ENCODE peak calls at places on chromosomes 5 and 9, in nine cellular contexts. One of them, this sample, is unnamed.

GRCh38 chr5:14204785-14205321 is 61.7 kb downstream of the TRIO start:
- DNase-seq in posterior vena cava: peak
- DNase-seq in brain microvascular endothelial cell: peak
- DNase-seq in dorsolateral prefrontal cortex: no peak
- DNase-seq in iPS-NIHi11: no peak
- DNase-seq in fibroblast of lung: peak
- DNase-seq in CD8-positive, alpha-beta T cell: no peak
- DNase-seq in H4: peak
- DNase-seq in cerebellum: no peak
- DNase-seq in this sample: no peak

GRCh38 chr9:97723819-97724218 is 26.7 kb upstream of the XPA start:
- DNase-seq in fibroblast of lung: no peak
- DNase-seq in posterior vena cava: no peak
- DNase-seq in brain microvascular endothelial cell: no peak
- DNase-seq in iPS-NIHi11: no peak
- DNase-seq in cerebellum: no peak
- DNase-seq in H4: no peak
- DNase-seq in dorsolateral prefrontal cortex: no peak
- DNase-seq in CD8-positive, alpha-beta T cell: no peak
- DNase-seq in this sample: no peak

GRCh38 chr5:74641014-74641777 is 668 bp upstream of the ENC1 start:
- DNase-seq in brain microvascular endothelial cell: peak
- DNase-seq in dorsolateral prefrontal cortex: peak
- DNase-seq in CD8-positive, alpha-beta T cell: peak
- DNase-seq in iPS-NIHi11: peak
- DNase-seq in H4: peak
- DNase-seq in fibroblast of lung: peak
- DNase-seq in cerebellum: peak
- DNase-seq in posterior vena cava: peak
- DNase-seq in this sample: peak

GRCh38 chr9:135036861-135037465 is 50.5 kb upstream of the OLFM1 start:
- DNase-seq in posterior vena cava: peak
- DNase-seq in cerebellum: no peak
- DNase-seq in CD8-positive, alpha-beta T cell: no peak
- DNase-seq in H4: no peak
- DNase-seq in iPS-NIHi11: no peak
- DNase-seq in fibroblast of lung: no peak
- DNase-seq in brain microvascular endothelial cell: no peak
- DNase-seq in dorsolateral prefrontal cortex: no peak
- DNase-seq in this sample: no peak

GRCh38 chr5:135192351-135192750 is 158.3 kb upstream of the PITX1 start:
- DNase-seq in iPS-NIHi11: no peak
- DNase-seq in brain microvascular endothelial cell: no peak
- DNase-seq in CD8-positive, alpha-beta T cell: no peak
- DNase-seq in cerebellum: no peak
- DNase-seq in dorsolateral prefrontal cortex: no peak
- DNase-seq in posterior vena cava: no peak
- DNase-seq in fibroblast of lung: no peak
- DNase-seq in H4: no peak
- DNase-seq in this sample: no peak

GRCh38 chr9:928363-929042 is 48.0 kb upstream of the DMRT3 start:
- DNase-seq in H4: peak
- DNase-seq in iPS-NIHi11: peak
- DNase-seq in cerebellum: no peak
- DNase-seq in brain microvascular endothelial cell: no peak
- DNase-seq in dorsolateral prefrontal cortex: no peak
- DNase-seq in fibroblast of lung: no peak
- DNase-seq in posterior vena cava: no peak
- DNase-seq in CD8-positive, alpha-beta T cell: no peak
- DNase-seq in this sample: no peak

GRCh38 chr9:132768932-132769894 is 98.9 kb downstream of the GTF3C4 start:
- DNase-seq in H4: no peak
- DNase-seq in brain microvascular endothelial cell: peak
- DNase-seq in posterior vena cava: no peak
- DNase-seq in iPS-NIHi11: peak
- DNase-seq in cerebellum: peak
- DNase-seq in CD8-positive, alpha-beta T cell: peak
- DNase-seq in fibroblast of lung: peak
- DNase-seq in dorsolateral prefrontal cortex: no peak
- DNase-seq in this sample: peak

GRCh38 chr9:4499917-4500316 is 9.6 kb downstream of the SLC1A1 start:
- DNase-seq in dorsolateral prefrontal cortex: no peak
- DNase-seq in cerebellum: peak
- DNase-seq in brain microvascular endothelial cell: no peak
- DNase-seq in fibroblast of lung: no peak
- DNase-seq in CD8-positive, alpha-beta T cell: no peak
- DNase-seq in H4: no peak
- DNase-seq in iPS-NIHi11: no peak
- DNase-seq in posterior vena cava: no peak
- DNase-seq in this sample: no peak

GRCh38 chr5:58183078-58183885 is 276.6 kb downstream of the PLK2 start:
- DNase-seq in posterior vena cava: no peak
- DNase-seq in H4: no peak
- DNase-seq in CD8-positive, alpha-beta T cell: no peak
- DNase-seq in fibroblast of lung: no peak
- DNase-seq in dorsolateral prefrontal cortex: no peak
- DNase-seq in cerebellum: no peak
- DNase-seq in iPS-NIHi11: no peak
- DNase-seq in brain microvascular endothelial cell: no peak
- DNase-seq in this sample: no peak

GRCh38 chr5:156505101-156505500 is 178.1 kb downstream of the SGCD start:
- DNase-seq in H4: no peak
- DNase-seq in cerebellum: peak
- DNase-seq in brain microvascular endothelial cell: no peak
- DNase-seq in posterior vena cava: no peak
- DNase-seq in iPS-NIHi11: no peak
- DNase-seq in CD8-positive, alpha-beta T cell: no peak
- DNase-seq in fibroblast of lung: no peak
- DNase-seq in dorsolateral prefrontal cortex: no peak
- DNase-seq in this sample: no peak

GRCh38 chr5:103546858-103547257 is 15.7 kb downstream of the NUDT12 start:
- DNase-seq in fibroblast of lung: no peak
- DNase-seq in iPS-NIHi11: no peak
- DNase-seq in H4: no peak
- DNase-seq in CD8-positive, alpha-beta T cell: no peak
- DNase-seq in dorsolateral prefrontal cortex: no peak
- DNase-seq in cerebellum: no peak
- DNase-seq in brain microvascular endothelial cell: no peak
- DNase-seq in posterior vena cava: no peak
- DNase-seq in this sample: no peak

GRCh38 chr9:136799079-136799853 is 3.1 kb downstream of the CCDC183 start:
- DNase-seq in cerebellum: no peak
- DNase-seq in H4: no peak
- DNase-seq in iPS-NIHi11: no peak
- DNase-seq in posterior vena cava: peak
- DNase-seq in brain microvascular endothelial cell: no peak
- DNase-seq in dorsolateral prefrontal cortex: no peak
- DNase-seq in CD8-positive, alpha-beta T cell: no peak
- DNase-seq in fibroblast of lung: no peak
- DNase-seq in this sample: no peak

GRCh38 chr5:115098041-115098702 is 71.5 kb downstream of the TRIM36 start:
- DNase-seq in H4: peak
- DNase-seq in dorsolateral prefrontal cortex: no peak
- DNase-seq in CD8-positive, alpha-beta T cell: no peak
- DNase-seq in posterior vena cava: no peak
- DNase-seq in brain microvascular endothelial cell: peak
- DNase-seq in fibroblast of lung: peak
- DNase-seq in iPS-NIHi11: peak
- DNase-seq in cerebellum: peak
- DNase-seq in this sample: no peak

GRCh38 chr9:17063535-17064135 is 71.2 kb upstream of the CNTLN start:
- DNase-seq in cerebellum: peak
- DNase-seq in H4: peak
- DNase-seq in posterior vena cava: no peak
- DNase-seq in brain microvascular endothelial cell: peak
- DNase-seq in fibroblast of lung: peak
- DNase-seq in iPS-NIHi11: peak
- DNase-seq in dorsolateral prefrontal cortex: no peak
- DNase-seq in CD8-positive, alpha-beta T cell: no peak
- DNase-seq in this sample: no peak

GRCh38 chr9:73643379-73644013 is 491.8 kb downstream of the ANXA1 start:
- DNase-seq in cerebellum: no peak
- DNase-seq in brain microvascular endothelial cell: peak
- DNase-seq in fibroblast of lung: peak
- DNase-seq in dorsolateral prefrontal cortex: no peak
- DNase-seq in iPS-NIHi11: no peak
- DNase-seq in H4: no peak
- DNase-seq in CD8-positive, alpha-beta T cell: no peak
- DNase-seq in posterior vena cava: no peak
- DNase-seq in this sample: no peak

GRCh38 chr5:39519566-39520231 is 94.9 kb upstream of the DAB2 start:
- DNase-seq in cerebellum: no peak
- DNase-seq in dorsolateral prefrontal cortex: no peak
- DNase-seq in fibroblast of lung: peak
- DNase-seq in iPS-NIHi11: no peak
- DNase-seq in posterior vena cava: no peak
- DNase-seq in H4: peak
- DNase-seq in CD8-positive, alpha-beta T cell: no peak
- DNase-seq in brain microvascular endothelial cell: no peak
- DNase-seq in this sample: no peak

GRCh38 chr5:146794326-146795029 is 84.1 kb downstream of the PPP2R2B start:
- DNase-seq in brain microvascular endothelial cell: no peak
- DNase-seq in fibroblast of lung: peak
- DNase-seq in posterior vena cava: no peak
- DNase-seq in iPS-NIHi11: no peak
- DNase-seq in dorsolateral prefrontal cortex: no peak
- DNase-seq in CD8-positive, alpha-beta T cell: no peak
- DNase-seq in H4: no peak
- DNase-seq in cerebellum: no peak
- DNase-seq in this sample: no peak

GRCh38 chr5:62691946-62692345 is 113.3 kb downstream of the LRRC70 start:
- DNase-seq in brain microvascular endothelial cell: no peak
- DNase-seq in iPS-NIHi11: no peak
- DNase-seq in cerebellum: no peak
- DNase-seq in posterior vena cava: no peak
- DNase-seq in H4: no peak
- DNase-seq in dorsolateral prefrontal cortex: no peak
- DNase-seq in CD8-positive, alpha-beta T cell: no peak
- DNase-seq in fibroblast of lung: no peak
- DNase-seq in this sample: no peak

GRCh38 chr5:112143684-112144083 is 275.4 kb downstream of the EPB41L4A start:
- DNase-seq in posterior vena cava: no peak
- DNase-seq in H4: no peak
- DNase-seq in CD8-positive, alpha-beta T cell: no peak
- DNase-seq in iPS-NIHi11: no peak
- DNase-seq in dorsolateral prefrontal cortex: no peak
- DNase-seq in fibroblast of lung: peak
- DNase-seq in cerebellum: no peak
- DNase-seq in brain microvascular endothelial cell: peak
- DNase-seq in this sample: no peak

GRCh38 chr9:136835162-136835931 is 6.9 kb upstream of the AJM1 start:
- DNase-seq in cerebellum: no peak
- DNase-seq in H4: no peak
- DNase-seq in posterior vena cava: no peak
- DNase-seq in fibroblast of lung: no peak
- DNase-seq in iPS-NIHi11: no peak
- DNase-seq in dorsolateral prefrontal cortex: no peak
- DNase-seq in CD8-positive, alpha-beta T cell: no peak
- DNase-seq in brain microvascular endothelial cell: no peak
- DNase-seq in this sample: no peak

GRCh38 chr9:23322392-23322791 is 503.6 kb downstream of the ELAVL2 start:
- DNase-seq in CD8-positive, alpha-beta T cell: no peak
- DNase-seq in fibroblast of lung: no peak
- DNase-seq in dorsolateral prefrontal cortex: no peak
- DNase-seq in cerebellum: no peak
- DNase-seq in brain microvascular endothelial cell: no peak
- DNase-seq in posterior vena cava: no peak
- DNase-seq in iPS-NIHi11: no peak
- DNase-seq in H4: no peak
- DNase-seq in this sample: no peak

This sample was measured in substantia nigra.